ENCODE peak calls at places on chromosome 3, in eight cellular contexts. X, D, L, O, R, V, S and N are unnamed samples.

GRCh38 chr3:169379496-169380121 is 283.9 kb downstream of the MECOM start:
- DNase-seq in R (no peak), S (no peak), X (no peak), D (no peak), O (no peak), L (no peak), V (no peak), N (no peak)

GRCh38 chr3:16383864-16384263 is 118.9 kb downstream of the OXNAD1 start:
- DNase-seq in S (no peak), D (no peak), L (no peak), V (no peak), O (no peak), X (no peak), R (no peak), N (no peak)

GRCh38 chr3:157793745-157794144 is 290.5 kb upstream of the VEPH1 start:
- DNase-seq in R (no peak), X (no peak), O (no peak), L (no peak), S (no peak), V (no peak), D (no peak), N (no peak)

GRCh38 chr3:134326760-134327593 is 47.3 kb downstream of the AMOTL2 start:
- DNase-seq in D (no peak), O (no peak), S (no peak), R (peak), V (no peak), X (no peak), L (peak), N (no peak)

GRCh38 chr3:71247221-71247947 is 336.1 kb downstream of the FOXP1 start:
- DNase-seq in V (peak), L (peak), D (no peak), R (peak), O (no peak), X (no peak), S (no peak), N (no peak)

GRCh38 chr3:176920806-176921205 is 276.5 kb downstream of the TBL1XR1 start:
- DNase-seq in S (no peak), D (no peak), X (no peak), O (no peak), R (no peak), V (no peak), L (no peak), N (no peak)

GRCh38 chr3:106540743-106541142 is 671.9 kb upstream of the CBLB start:
- DNase-seq in S (no peak), V (no peak), D (no peak), R (no peak), L (no peak), X (no peak), O (no peak), N (no peak)

GRCh38 chr3:78687520-78687919 is 1080.3 kb downstream of the ROBO1 start:
- DNase-seq in O (no peak), R (no peak), L (no peak), X (no peak), S (no peak), V (no peak), D (no peak), N (no peak)

GRCh38 chr3:66948853-66949252 is 49.3 kb upstream of the KBTBD8 start:
- DNase-seq in X (no peak), S (no peak), D (no peak), L (no peak), R (no peak), V (no peak), O (no peak), N (no peak)

GRCh38 chr3:14879161-14879888 is 60.6 kb downstream of the FGD5 start:
- DNase-seq in L (peak), X (no peak), R (no peak), O (no peak), D (no peak), V (peak), S (no peak), N (peak)

GRCh38 chr3:34583451-34583850 is 785.0 kb downstream of the PDCD6IP start:
- DNase-seq in S (no peak), L (no peak), R (no peak), D (no peak), O (no peak), X (no peak), V (no peak), N (no peak)

GRCh38 chr3:152719264-152719663 is 115.7 kb upstream of the P2RY1 start:
- DNase-seq in D (no peak), L (peak), X (no peak), R (no peak), O (no peak), S (no peak), V (no peak), N (no peak)

GRCh38 chr3:160403796-160404510 is 4.5 kb downstream of the SMC4 start:
- DNase-seq in D (no peak), X (no peak), R (no peak), O (no peak), L (no peak), V (no peak), S (no peak), N (no peak)

GRCh38 chr3:73493543-73494314 is 131.0 kb downstream of the PDZRN3 start:
- DNase-seq in D (no peak), R (no peak), X (no peak), V (no peak), L (no peak), O (no peak), S (no peak), N (no peak)

GRCh38 chr3:16950282-16950681 is 65.5 kb downstream of the PLCL2 start:
- DNase-seq in S (no peak), O (no peak), L (no peak), V (no peak), R (no peak), X (no peak), D (no peak), N (no peak)

GRCh38 chr3:123070471-123070870 is 3.6 kb downstream of the PDIA5 start:
- DNase-seq in O (no peak), R (no peak), L (no peak), D (no peak), S (no peak), V (no peak), X (no peak), N (no peak)